ENCODE peak calls at places on chromosomes 11 and 22, in nine cellular contexts. R, L, Q, M, A, K, H, G and J are unnamed samples.

GRCh38 chr11:118401880-118402590 is 629 bp downstream of the ATP5MG start:
- DNase-seq in Q (no peak), R (peak), M (peak), H (peak), L (peak), A (no peak), G (no peak), K (no peak), J (peak)

GRCh38 chr11:108732395-108732794 is 67.5 kb downstream of the DDX10 start:
- DNase-seq in R (peak), H (no peak), A (no peak), K (no peak), Q (no peak), M (no peak), G (no peak), L (no peak), J (no peak)

GRCh38 chr11:37107415-37107814 is 509.4 kb upstream of the RAG2 start:
- DNase-seq in H (no peak), M (no peak), Q (no peak), G (no peak), R (no peak), K (no peak), A (no peak), L (no peak), J (no peak)

GRCh38 chr11:91513734-91514133 is 710.9 kb upstream of the FAT3 start:
- DNase-seq in Q (no peak), M (no peak), R (peak), G (no peak), K (no peak), H (no peak), A (no peak), L (no peak), J (no peak)

GRCh38 chr22:39482768-39483167 is 19.3 kb upstream of the MIEF1 start:
- DNase-seq in L (no peak), K (no peak), M (no peak), G (no peak), Q (no peak), H (no peak), R (no peak), A (no peak), J (no peak)

GRCh38 chr11:130698174-130698573 is 218.1 kb downstream of the SNX19 start:
- DNase-seq in R (no peak), A (no peak), G (no peak), H (no peak), K (no peak), L (no peak), M (no peak), Q (no peak), J (no peak)

GRCh38 chr11:111019931-111020381 is 225.6 kb upstream of the POU2AF2 start:
- DNase-seq in A (no peak), L (peak), R (no peak), K (no peak), G (no peak), H (peak), M (no peak), Q (no peak), J (no peak)

GRCh38 chr22:42511401-42511891 is 8.2 kb downstream of the RRP7A start:
- DNase-seq in L (no peak), G (no peak), Q (peak), H (no peak), A (no peak), K (no peak), R (no peak), M (no peak), J (no peak)

GRCh38 chr22:40177738-40178416 is at the start of gene TNRC6B:
- DNase-seq in A (peak), H (peak), K (peak), L (peak), Q (peak), G (peak), M (peak), R (peak), J (peak)

GRCh38 chr22:30580896-30581295 is 6.4 kb upstream of the GAL3ST1 start:
- DNase-seq in A (no peak), R (no peak), M (no peak), L (no peak), H (no peak), K (no peak), G (no peak), Q (no peak), J (no peak)

GRCh38 chr11:18491924-18492323 is 34.8 kb downstream of the TSG101 start:
- DNase-seq in Q (no peak), L (no peak), R (no peak), K (no peak), G (no peak), A (no peak), M (peak), H (peak), J (no peak)

GRCh38 chr22:48605856-48606255 is 1221.8 kb downstream of the BRD1 start:
- DNase-seq in K (no peak), M (no peak), L (no peak), Q (no peak), A (no peak), R (no peak), G (no peak), H (no peak), J (no peak)

GRCh38 chr22:31488988-31489617 is 539 bp downstream of the EIF4ENIF1 start:
- DNase-seq in K (peak), M (no peak), A (no peak), L (peak), G (peak), Q (peak), R (peak), H (peak), J (no peak)

GRCh38 chr11:58739725-58740430 is 8.1 kb upstream of the GLYAT start:
- DNase-seq in K (no peak), R (no peak), G (no peak), L (peak), H (peak), M (no peak), A (no peak), Q (no peak), J (peak)

GRCh38 chr11:1839924-1840779 is 1.4 kb downstream of the TNNI2 start:
- DNase-seq in A (no peak), R (no peak), G (peak), L (no peak), M (no peak), Q (peak), K (no peak), H (no peak), J (no peak)

GRCh38 chr11:70699294-70700221 is 301.2 kb downstream of the CTTN start:
- DNase-seq in R (peak), M (no peak), G (no peak), Q (peak), H (no peak), K (peak), L (no peak), A (no peak), J (no peak)

GRCh38 chr11:97336064-97336463 is 946.3 kb downstream of the JRKL start:
- DNase-seq in G (no peak), K (no peak), M (no peak), A (no peak), R (no peak), L (no peak), Q (no peak), H (no peak), J (no peak)

GRCh38 chr22:28716686-28717085 is 24.9 kb downstream of the CHEK2 start:
- DNase-seq in R (no peak), L (no peak), Q (no peak), G (no peak), H (peak), K (no peak), M (no peak), A (no peak), J (no peak)

GRCh38 chr11:86148339-86148738 is 79.5 kb upstream of the PICALM start:
- DNase-seq in A (no peak), G (no peak), K (no peak), R (no peak), H (no peak), M (no peak), Q (no peak), L (no peak), J (no peak)

GRCh38 chr22:18042685-18043084 is 18.3 kb upstream of the MICAL3 start:
- DNase-seq in K (no peak), R (no peak), G (no peak), Q (no peak), L (no peak), H (no peak), M (no peak), A (no peak), J (peak)

GRCh38 chr11:76235233-76236091 is 29.2 kb upstream of the WNT11 start:
- DNase-seq in G (peak), H (peak), K (peak), L (peak), M (peak), Q (peak), A (peak), R (peak), J (peak)

GRCh38 chr11:33893711-33894401 is 2.0 kb upstream of the LMO2 start:
- DNase-seq in Q (peak), K (no peak), A (no peak), H (no peak), M (no peak), R (no peak), G (peak), L (peak), J (no peak)

GRCh38 chr22:41560095-41560487 is 719 bp upstream of the CSDC2 start:
- DNase-seq in K (peak), L (no peak), M (no peak), A (no peak), R (no peak), H (no peak), Q (no peak), G (no peak), J (no peak)

GRCh38 chr22:25780673-25781072 is 38.7 kb downstream of the MYO18B start:
- DNase-seq in H (no peak), M (no peak), R (no peak), A (no peak), L (no peak), K (peak), G (no peak), Q (no peak), J (no peak)

GRCh38 chr11:118000067-118000849 is 14.1 kb downstream of the IL10RA start:
- DNase-seq in M (no peak), K (no peak), R (no peak), H (no peak), A (no peak), G (no peak), L (no peak), Q (no peak), J (no peak)

GRCh38 chr11:69497221-69497787 is 15.8 kb downstream of the LINC01488 start:
- DNase-seq in K (peak), M (peak), H (peak), A (peak), L (peak), R (peak), G (no peak), Q (no peak), J (peak)

GRCh38 chr11:44016129-44016528 is 31.7 kb upstream of the ACCSL start:
- DNase-seq in K (no peak), A (peak), Q (no peak), H (peak), R (no peak), G (no peak), M (no peak), L (peak), J (no peak)

GRCh38 chr11:129705341-129705740 is 110.3 kb upstream of the TMEM45B start:
- DNase-seq in M (peak), A (no peak), R (no peak), K (no peak), L (no peak), G (no peak), H (no peak), Q (no peak), J (no peak)

GRCh38 chr11:35192347-35192746 is 53.4 kb downstream of the CD44 start:
- DNase-seq in G (no peak), R (no peak), M (no peak), L (peak), A (peak), H (no peak), Q (no peak), K (peak), J (no peak)

GRCh38 chr11:86637976-86638375 is 34.4 kb downstream of the ME3 start:
- DNase-seq in A (no peak), K (no peak), Q (no peak), L (no peak), M (no peak), G (no peak), H (peak), R (no peak), J (no peak)

GRCh38 chr11:121551463-121551862 is 98.7 kb upstream of the SORL1-AS1 start:
- DNase-seq in Q (no peak), R (no peak), M (no peak), H (no peak), L (no peak), G (no peak), K (no peak), A (no peak), J (no peak)

GRCh38 chr11:39365809-39366436 is 2093.5 kb downstream of the LRRC4C start:
- DNase-seq in L (peak), H (peak), G (no peak), M (peak), A (no peak), K (peak), Q (no peak), R (peak), J (no peak)

GRCh38 chr22:31757265-31757664 is 3.4 kb downstream of the DEPDC5 start:
- DNase-seq in Q (no peak), K (no peak), G (no peak), R (no peak), A (no peak), L (no peak), M (no peak), H (no peak), J (no peak)

GRCh38 chr22:26986884-26987283 is 329.5 kb downstream of the MIAT start:
- DNase-seq in H (no peak), G (no peak), Q (no peak), A (no peak), K (no peak), R (no peak), M (no peak), L (no peak), J (no peak)
- H3K4me3 ChIP-seq in H (no peak), G (no peak), Q (no peak), A (no peak), K (no peak), R (no peak), M (no peak), L (no peak), J (no peak)

GRCh38 chr11:116192509-116193206 is 580.1 kb downstream of the BUD13 start:
- DNase-seq in M (no peak), R (peak), H (no peak), K (peak), Q (no peak), A (no peak), L (no peak), G (no peak), J (no peak)
- H3K4me3 ChIP-seq in M (no peak), R (peak), H (peak), K (peak), Q (no peak), A (peak), L (no peak), G (no peak), J (no peak)

GRCh38 chr11:105589346-105589745 is 20.5 kb upstream of the GRIA4 start:
- DNase-seq in A (no peak), H (peak), L (no peak), Q (no peak), G (no peak), M (peak), R (no peak), K (no peak), J (no peak)

GRCh38 chr11:105582497-105582896 is 27.4 kb upstream of the GRIA4 start:
- DNase-seq in Q (no peak), H (no peak), M (peak), K (no peak), G (no peak), A (no peak), R (no peak), L (no peak), J (no peak)

DNA sequence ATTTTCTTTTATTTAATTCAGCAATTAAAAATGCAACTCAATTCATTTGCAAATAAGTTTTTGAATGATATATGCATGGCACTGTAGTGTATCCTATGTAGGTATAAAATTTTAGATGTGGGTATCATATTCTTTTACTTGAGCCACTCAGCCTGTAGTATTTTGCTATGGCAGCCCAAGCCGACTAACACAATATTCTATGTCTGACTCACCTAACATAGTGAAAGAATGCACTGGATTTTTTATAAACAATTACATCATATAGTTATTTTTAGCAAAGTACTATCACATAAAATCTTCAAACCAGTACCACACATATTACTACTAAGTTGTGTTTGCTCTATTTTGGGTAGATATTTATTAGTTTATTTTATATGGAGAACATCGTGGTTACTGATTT is 21.9 kb upstream of the GRIA4 start:
- DNase-seq in M (peak), K (no peak), A (no peak), R (no peak), G (no peak), H (peak), L (peak), Q (no peak), J (peak)
- H3K4me3 ChIP-seq in M (no peak), K (no peak), A (no peak), R (no peak), G (no peak), H (no peak), L (no peak), Q (no peak), J (no peak)

DNA sequence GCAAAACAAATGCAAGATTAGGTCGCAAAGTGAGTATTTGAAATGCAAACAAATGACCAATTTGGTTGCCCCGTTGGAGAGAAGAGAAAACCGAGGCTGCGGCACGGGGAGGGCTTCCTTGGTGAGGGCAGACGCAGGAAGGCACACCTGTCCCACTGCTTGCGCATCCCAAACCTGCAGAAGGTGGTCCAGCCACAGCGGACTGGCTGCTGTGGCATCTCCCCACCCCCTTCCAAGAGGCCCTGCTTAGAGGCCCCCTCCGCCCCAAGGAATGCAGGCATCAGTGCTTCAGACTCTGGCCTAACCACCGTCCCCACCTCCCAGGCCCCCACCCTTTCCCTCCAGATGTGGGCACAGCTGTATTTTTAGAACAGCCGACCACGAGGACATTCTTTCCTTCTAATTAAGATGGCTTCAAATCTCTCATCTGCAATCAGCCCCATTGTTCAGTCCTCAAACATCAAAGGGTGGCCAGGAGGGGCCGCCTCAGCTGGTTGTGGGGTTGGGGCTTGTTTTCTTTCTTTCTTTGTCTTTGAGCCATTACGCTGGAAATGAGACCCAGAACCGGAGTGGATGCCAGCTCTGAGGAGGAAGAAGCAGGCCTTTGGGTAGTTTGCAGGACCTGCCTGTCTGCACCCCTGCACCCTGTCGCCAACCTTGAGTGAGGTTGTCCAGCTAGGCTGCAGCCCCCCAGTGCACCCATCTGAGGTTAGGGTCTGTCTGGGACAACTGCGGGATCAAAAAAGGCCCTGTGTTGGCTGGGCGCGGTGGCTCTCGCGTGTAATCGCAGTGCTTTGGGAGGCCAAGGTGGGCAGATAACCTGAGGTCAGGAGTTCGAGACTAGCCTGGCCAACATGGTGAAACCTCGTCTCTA is 9.4 kb upstream of the DERL3 start:
- DNase-seq in K (peak), M (no peak), A (no peak), Q (peak), R (peak), G (no peak), H (no peak), L (no peak), J (no peak)
- H3K4me3 ChIP-seq in K (no peak), M (no peak), A (no peak), Q (peak), R (peak), G (no peak), H (no peak), L (no peak), J (no peak)

DNA sequence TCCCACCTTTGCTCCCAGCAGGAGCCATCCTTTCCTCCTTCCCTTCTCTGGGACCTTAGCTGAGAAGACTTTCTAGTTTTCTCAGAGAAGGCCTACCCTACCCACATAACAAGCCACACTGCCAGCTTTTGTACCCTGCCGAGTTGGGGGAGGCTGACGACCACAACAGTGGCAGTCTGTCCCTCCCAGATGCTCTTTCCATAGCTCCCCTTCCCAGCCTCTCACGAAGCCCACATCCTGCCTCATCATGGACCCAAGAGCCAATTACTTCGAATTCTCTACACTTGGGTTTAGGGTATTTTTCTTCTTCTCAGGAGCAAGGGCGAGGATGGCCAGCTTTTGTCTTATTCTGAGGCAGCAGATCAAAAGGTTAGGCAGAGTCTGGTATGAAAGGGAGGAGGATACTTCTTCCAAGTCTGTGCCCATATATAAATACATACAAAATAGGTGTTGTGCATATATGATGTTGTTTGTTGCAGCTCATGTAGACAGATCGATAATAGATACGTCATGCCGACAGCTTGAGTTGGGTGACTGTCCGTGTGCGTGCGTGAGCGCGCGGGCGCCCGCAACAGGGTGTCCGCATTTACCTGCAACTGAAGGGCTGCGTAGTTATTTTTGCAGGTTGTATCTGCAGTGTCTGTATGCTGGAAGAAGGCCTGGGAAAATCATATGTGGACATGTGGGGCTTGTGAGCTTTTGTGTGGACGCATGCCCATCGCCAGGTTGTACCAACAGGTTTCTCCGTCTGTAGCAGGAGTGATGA is 846 bp upstream of the NRGN start:
- DNase-seq in K (no peak), L (no peak), M (no peak), R (no peak), H (no peak), Q (no peak), G (no peak), A (no peak), J (no peak)
- H3K4me3 ChIP-seq in K (peak), L (no peak), M (no peak), R (peak), H (peak), Q (peak), G (no peak), A (peak), J (no peak)

GRCh38 chr11:45528435-45528834 is 137.0 kb downstream of the CHST1 start:
- DNase-seq in Q (no peak), G (no peak), R (no peak), A (no peak), K (no peak), H (no peak), M (no peak), L (no peak), J (no peak)
- H3K4me3 ChIP-seq in Q (no peak), G (no peak), R (no peak), A (no peak), K (no peak), H (no peak), M (no peak), L (no peak), J (no peak)

GRCh38 chr11:65660038-65660437 is 2.7 kb downstream of the RELA start:
- DNase-seq in G (no peak), H (no peak), R (no peak), L (no peak), Q (no peak), A (no peak), M (no peak), K (no peak), J (no peak)

GRCh38 chr11:65663634-65664200 is 1.0 kb upstream of the RELA start:
- DNase-seq in A (no peak), G (no peak), Q (peak), K (no peak), M (peak), L (peak), R (peak), H (no peak), J (peak)

GRCh38 chr11:65661599-65662246 is 993 bp downstream of the RELA start:
- DNase-seq in Q (peak), K (no peak), R (no peak), H (no peak), L (no peak), G (peak), M (no peak), A (no peak), J (no peak)

GRCh38 chr11:65662802-65663633 is at the start of gene RELA:
- DNase-seq in K (peak), A (peak), G (peak), Q (peak), L (peak), M (peak), H (peak), R (peak), J (peak)

GRCh38 chr11:65662247-65662801 is 392 bp downstream of the RELA start:
- DNase-seq in R (no peak), Q (no peak), M (no peak), G (no peak), K (no peak), A (no peak), H (no peak), L (peak), J (no peak)
- H3K4me3 ChIP-seq in R (peak), Q (peak), M (peak), G (peak), K (peak), A (peak), H (peak), L (peak), J (peak)